ENCODE peak calls at places on chromosomes 4 and X, in seven cellular contexts. One of them, this sample, is unnamed.
A peak's percentile ranks its signal among the peaks of the same experiment; 100 is the strongest.

GRCh38 chrX:116289592-116289991 is 119.0 kb downstream of the AGTR2 start:
- DNase-seq in mesenchymal stem cell: no peak
- DNase-seq in CD4-positive, CD25-positive, alpha-beta regulatory T cell: no peak
- DNase-seq in astrocyte: no peak
- DNase-seq in cardiac muscle cell: no peak
- DNase-seq in aorta: no peak
- DNase-seq in HCT116: no peak
- DNase-seq in this sample: no peak

GRCh38 chr4:99395595-99396364 is 39.4 kb downstream of the ADH7 start:
- DNase-seq in mesenchymal stem cell: peak; percentile 2
- DNase-seq in aorta: no peak
- DNase-seq in CD4-positive, CD25-positive, alpha-beta regulatory T cell: no peak
- DNase-seq in cardiac muscle cell: no peak
- DNase-seq in HCT116: no peak
- DNase-seq in astrocyte: peak; percentile 87
- DNase-seq in this sample: no peak

GRCh38 chrX:38664285-38664684 is 102.9 kb downstream of the TSPAN7 start:
- DNase-seq in aorta: no peak
- DNase-seq in cardiac muscle cell: peak; percentile 64
- DNase-seq in CD4-positive, CD25-positive, alpha-beta regulatory T cell: no peak
- DNase-seq in HCT116: peak; percentile 26
- DNase-seq in astrocyte: peak; percentile 21
- DNase-seq in mesenchymal stem cell: peak; percentile 48
- DNase-seq in this sample: no peak

GRCh38 chr4:78599147-78599546 is 47.6 kb downstream of the ANXA3 start:
- DNase-seq in cardiac muscle cell: no peak
- DNase-seq in HCT116: no peak
- DNase-seq in aorta: no peak
- DNase-seq in astrocyte: no peak
- DNase-seq in CD4-positive, CD25-positive, alpha-beta regulatory T cell: no peak
- DNase-seq in mesenchymal stem cell: no peak
- DNase-seq in this sample: no peak

GRCh38 chr4:184250795-184251679 is 33.4 kb upstream of the ENPP6 start:
- DNase-seq in HCT116: peak; percentile 34
- DNase-seq in cardiac muscle cell: peak; percentile 71
- DNase-seq in mesenchymal stem cell: peak; percentile 65
- DNase-seq in astrocyte: peak; percentile 6
- DNase-seq in aorta: no peak
- DNase-seq in CD4-positive, CD25-positive, alpha-beta regulatory T cell: peak; percentile 61
- DNase-seq in this sample: no peak

GRCh38 chrX:107324493-107325310 is 118.3 kb downstream of the DNAAF6 start:
- DNase-seq in CD4-positive, CD25-positive, alpha-beta regulatory T cell: no peak
- DNase-seq in aorta: peak; percentile 49
- DNase-seq in astrocyte: peak; percentile 12
- DNase-seq in HCT116: no peak
- DNase-seq in mesenchymal stem cell: peak; percentile 24
- DNase-seq in cardiac muscle cell: peak; percentile 96
- DNase-seq in this sample: peak; percentile 21

GRCh38 chr4:72568959-72569718 is at the start of gene ADAMTS3:
- DNase-seq in aorta: peak; percentile 80
- DNase-seq in astrocyte: peak; percentile 65
- DNase-seq in HCT116: no peak
- DNase-seq in CD4-positive, CD25-positive, alpha-beta regulatory T cell: peak; percentile 0
- DNase-seq in cardiac muscle cell: peak; percentile 93
- DNase-seq in mesenchymal stem cell: peak; percentile 77
- DNase-seq in this sample: peak; percentile 67

GRCh38 chr4:190020790-190021717 is 6.0 kb downstream of the FRG2 start:
- DNase-seq in cardiac muscle cell: peak; percentile 39
- DNase-seq in astrocyte: peak; percentile 7
- DNase-seq in mesenchymal stem cell: no peak
- DNase-seq in aorta: peak; percentile 43
- DNase-seq in HCT116: no peak
- DNase-seq in CD4-positive, CD25-positive, alpha-beta regulatory T cell: peak; percentile 15
- DNase-seq in this sample: peak; percentile 73

GRCh38 chr4:19655666-19656065 is 596.0 kb upstream of the SLIT2 start:
- DNase-seq in cardiac muscle cell: peak; percentile 62
- DNase-seq in HCT116: no peak
- DNase-seq in astrocyte: no peak
- DNase-seq in CD4-positive, CD25-positive, alpha-beta regulatory T cell: no peak
- DNase-seq in mesenchymal stem cell: no peak
- DNase-seq in aorta: no peak
- DNase-seq in this sample: no peak

GRCh38 chr4:147578057-147578476 is 39.1 kb upstream of the TMEM184C start:
- DNase-seq in HCT116: peak; percentile 55
- DNase-seq in aorta: peak; percentile 71
- DNase-seq in astrocyte: peak; percentile 96
- DNase-seq in CD4-positive, CD25-positive, alpha-beta regulatory T cell: no peak
- DNase-seq in mesenchymal stem cell: peak; percentile 89
- DNase-seq in cardiac muscle cell: no peak
- DNase-seq in this sample: no peak

GRCh38 chr4:93384897-93385296 is 443.7 kb upstream of the ATOH1 start:
- DNase-seq in cardiac muscle cell: no peak
- DNase-seq in HCT116: no peak
- DNase-seq in CD4-positive, CD25-positive, alpha-beta regulatory T cell: no peak
- DNase-seq in astrocyte: peak; percentile 44
- DNase-seq in aorta: no peak
- DNase-seq in mesenchymal stem cell: peak; percentile 36
- DNase-seq in this sample: no peak

GRCh38 chr4:145213245-145213644 is 32.9 kb upstream of the OTUD4 start:
- DNase-seq in aorta: no peak
- DNase-seq in HCT116: no peak
- DNase-seq in CD4-positive, CD25-positive, alpha-beta regulatory T cell: no peak
- DNase-seq in astrocyte: no peak
- DNase-seq in mesenchymal stem cell: no peak
- DNase-seq in cardiac muscle cell: no peak
- DNase-seq in this sample: no peak

GRCh38 chr4:122224348-122224747 is 72.2 kb downstream of the BLTP1 start:
- DNase-seq in mesenchymal stem cell: peak; percentile 14
- DNase-seq in CD4-positive, CD25-positive, alpha-beta regulatory T cell: no peak
- DNase-seq in astrocyte: no peak
- DNase-seq in HCT116: no peak
- DNase-seq in cardiac muscle cell: peak; percentile 40
- DNase-seq in aorta: no peak
- DNase-seq in this sample: no peak

GRCh38 chrX:111101580-111101979 is 5.6 kb downstream of the PAK3 start:
- DNase-seq in astrocyte: no peak
- DNase-seq in HCT116: no peak
- DNase-seq in cardiac muscle cell: no peak
- DNase-seq in aorta: no peak
- DNase-seq in mesenchymal stem cell: no peak
- DNase-seq in CD4-positive, CD25-positive, alpha-beta regulatory T cell: no peak
- DNase-seq in this sample: no peak

GRCh38 chr4:112813790-112814189 is 176.8 kb downstream of the LARP7 start:
- DNase-seq in HCT116: no peak
- DNase-seq in cardiac muscle cell: no peak
- DNase-seq in astrocyte: peak; percentile 41
- DNase-seq in aorta: no peak
- DNase-seq in mesenchymal stem cell: peak; percentile 75
- DNase-seq in CD4-positive, CD25-positive, alpha-beta regulatory T cell: no peak
- DNase-seq in this sample: no peak

GRCh38 chrX:2360731-2361130 is 140.0 kb downstream of the DHRSX start:
- DNase-seq in cardiac muscle cell: no peak
- DNase-seq in aorta: no peak
- DNase-seq in CD4-positive, CD25-positive, alpha-beta regulatory T cell: no peak
- DNase-seq in astrocyte: peak; percentile 30
- DNase-seq in mesenchymal stem cell: no peak
- DNase-seq in HCT116: no peak
- DNase-seq in this sample: no peak

GRCh38 chrX:275967-276587 is 5.1 kb upstream of the PLCXD1 start:
- DNase-seq in aorta: peak; percentile 84
- DNase-seq in astrocyte: peak; percentile 22
- DNase-seq in mesenchymal stem cell: peak; percentile 70
- DNase-seq in cardiac muscle cell: peak; percentile 73
- DNase-seq in HCT116: peak; percentile 37
- DNase-seq in CD4-positive, CD25-positive, alpha-beta regulatory T cell: peak; percentile 31
- DNase-seq in this sample: peak; percentile 93

GRCh38 chr4:10982305-10982704 is 297.7 kb upstream of the CLNK start:
- DNase-seq in aorta: no peak
- DNase-seq in CD4-positive, CD25-positive, alpha-beta regulatory T cell: no peak
- DNase-seq in astrocyte: no peak
- DNase-seq in mesenchymal stem cell: no peak
- DNase-seq in cardiac muscle cell: no peak
- DNase-seq in HCT116: no peak
- DNase-seq in this sample: no peak

GRCh38 chr4:87012265-87012953 is 77.6 kb downstream of the AFF1 start:
- DNase-seq in astrocyte: no peak
- DNase-seq in CD4-positive, CD25-positive, alpha-beta regulatory T cell: no peak
- DNase-seq in mesenchymal stem cell: no peak
- DNase-seq in aorta: no peak
- DNase-seq in cardiac muscle cell: no peak
- DNase-seq in HCT116: no peak
- DNase-seq in this sample: no peak

GRCh38 chr4:57073559-57073958 is 36.6 kb downstream of the IGFBP7 start:
- DNase-seq in mesenchymal stem cell: no peak
- DNase-seq in astrocyte: no peak
- DNase-seq in aorta: no peak
- DNase-seq in cardiac muscle cell: no peak
- DNase-seq in CD4-positive, CD25-positive, alpha-beta regulatory T cell: no peak
- DNase-seq in HCT116: no peak
- DNase-seq in this sample: no peak

GRCh38 chr4:13989496-13989895 is 362.0 kb upstream of the BOD1L1 start:
- DNase-seq in mesenchymal stem cell: no peak
- DNase-seq in aorta: peak; percentile 48
- DNase-seq in astrocyte: peak; percentile 45
- DNase-seq in CD4-positive, CD25-positive, alpha-beta regulatory T cell: no peak
- DNase-seq in cardiac muscle cell: no peak
- DNase-seq in HCT116: no peak
- DNase-seq in this sample: no peak

GRCh38 chrX:363621-364375 is 22.9 kb downstream of the PPP2R3B start:
- DNase-seq in CD4-positive, CD25-positive, alpha-beta regulatory T cell: no peak
- DNase-seq in aorta: no peak
- DNase-seq in HCT116: no peak
- DNase-seq in mesenchymal stem cell: no peak
- DNase-seq in cardiac muscle cell: no peak
- DNase-seq in astrocyte: no peak
- DNase-seq in this sample: peak; percentile 40

GRCh38 chr4:150130953-150131352 is 52.7 kb downstream of the DCLK2 start:
- DNase-seq in aorta: peak; percentile 68
- DNase-seq in cardiac muscle cell: no peak
- DNase-seq in mesenchymal stem cell: no peak
- DNase-seq in CD4-positive, CD25-positive, alpha-beta regulatory T cell: no peak
- DNase-seq in HCT116: no peak
- DNase-seq in astrocyte: peak; percentile 85
- DNase-seq in this sample: no peak

GRCh38 chr4:126738926-126739325 is 893.8 kb upstream of the INTU start:
- DNase-seq in HCT116: no peak
- DNase-seq in astrocyte: peak; percentile 10
- DNase-seq in CD4-positive, CD25-positive, alpha-beta regulatory T cell: no peak
- DNase-seq in cardiac muscle cell: no peak
- DNase-seq in mesenchymal stem cell: no peak
- DNase-seq in aorta: no peak
- DNase-seq in this sample: no peak

GRCh38 chrX:80648023-80648422 is 161.7 kb downstream of the BRWD3 start:
- DNase-seq in CD4-positive, CD25-positive, alpha-beta regulatory T cell: no peak
- DNase-seq in aorta: no peak
- DNase-seq in cardiac muscle cell: peak; percentile 21
- DNase-seq in astrocyte: no peak
- DNase-seq in HCT116: no peak
- DNase-seq in mesenchymal stem cell: peak; percentile 0
- DNase-seq in this sample: no peak

GRCh38 chr4:56653461-56654237 is 27.4 kb downstream of the HOPX start:
- DNase-seq in CD4-positive, CD25-positive, alpha-beta regulatory T cell: no peak
- DNase-seq in HCT116: no peak
- DNase-seq in cardiac muscle cell: no peak
- DNase-seq in astrocyte: no peak
- DNase-seq in aorta: no peak
- DNase-seq in mesenchymal stem cell: no peak
- DNase-seq in this sample: no peak

GRCh38 chr4:187814737-187815465 is 180.7 kb upstream of the ZFP42 start:
- DNase-seq in astrocyte: peak; percentile 1
- DNase-seq in CD4-positive, CD25-positive, alpha-beta regulatory T cell: no peak
- DNase-seq in cardiac muscle cell: no peak
- DNase-seq in aorta: no peak
- DNase-seq in mesenchymal stem cell: no peak
- DNase-seq in HCT116: no peak
- DNase-seq in this sample: no peak
- H3K4me3 ChIP-seq in astrocyte: peak overlapping the region; percentile 44
- H3K4me3 ChIP-seq in CD4-positive, CD25-positive, alpha-beta regulatory T cell: peak overlapping the region; percentile 8
- H3K4me3 ChIP-seq in cardiac muscle cell: no peak overlapping the region
- H3K4me3 ChIP-seq in aorta: no peak overlapping the region
- H3K4me3 ChIP-seq in mesenchymal stem cell: no peak overlapping the region
- H3K4me3 ChIP-seq in HCT116: no peak overlapping the region
- H3K4me3 ChIP-seq in this sample: peak overlapping the region; percentile 30

DNA sequence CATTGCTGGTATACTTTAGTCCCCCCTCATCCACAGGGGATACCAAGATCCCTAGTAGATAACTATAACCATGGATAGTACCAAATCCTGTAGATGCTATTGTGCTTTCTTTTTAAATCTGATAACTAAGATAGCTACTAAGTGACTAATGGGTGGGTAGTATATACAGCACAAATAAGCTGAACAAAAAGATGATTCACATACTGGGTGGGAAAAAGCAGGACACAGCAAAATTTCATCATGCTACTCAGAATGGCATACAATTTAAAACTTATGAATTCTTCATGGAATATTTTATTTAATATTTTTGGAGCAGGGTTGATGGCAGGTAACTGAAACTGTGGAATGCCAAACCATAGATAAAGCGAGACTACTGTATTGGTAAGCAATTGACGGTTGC is 161.6 kb downstream of the IL15 start:
- DNase-seq in astrocyte: no peak
- DNase-seq in aorta: no peak
- DNase-seq in mesenchymal stem cell: no peak
- DNase-seq in HCT116: no peak
- DNase-seq in CD4-positive, CD25-positive, alpha-beta regulatory T cell: no peak
- DNase-seq in cardiac muscle cell: no peak
- DNase-seq in this sample: no peak
- H3K4me1 ChIP-seq in astrocyte: peaks cover 12% of the 10 kb centered on the region
- H3K4me1 ChIP-seq in aorta: no peaks in the 10 kb centered on the region
- H3K4me1 ChIP-seq in mesenchymal stem cell: no peaks in the 10 kb centered on the region
- H3K4me1 ChIP-seq in HCT116: no peaks in the 10 kb centered on the region
- H3K4me1 ChIP-seq in CD4-positive, CD25-positive, alpha-beta regulatory T cell: no peaks in the 10 kb centered on the region
- H3K4me1 ChIP-seq in cardiac muscle cell: no peaks in the 10 kb centered on the region
- H3K4me1 ChIP-seq in this sample: no peaks in the 10 kb centered on the region

GRCh38 chrX:36950495-36951253 is 57.5 kb upstream of the FAM47C start:
- DNase-seq in aorta: no peak
- DNase-seq in HCT116: no peak
- DNase-seq in mesenchymal stem cell: no peak
- DNase-seq in astrocyte: no peak
- DNase-seq in cardiac muscle cell: no peak
- DNase-seq in CD4-positive, CD25-positive, alpha-beta regulatory T cell: no peak
- DNase-seq in this sample: no peak
- H3K4me3 ChIP-seq in aorta: no peak overlapping the region
- H3K4me3 ChIP-seq in HCT116: no peak overlapping the region
- H3K4me3 ChIP-seq in mesenchymal stem cell: no peak overlapping the region
- H3K4me3 ChIP-seq in astrocyte: no peak overlapping the region
- H3K4me3 ChIP-seq in cardiac muscle cell: no peak overlapping the region
- H3K4me3 ChIP-seq in CD4-positive, CD25-positive, alpha-beta regulatory T cell: no peak overlapping the region
- H3K4me3 ChIP-seq in this sample: no peak overlapping the region

DNA sequence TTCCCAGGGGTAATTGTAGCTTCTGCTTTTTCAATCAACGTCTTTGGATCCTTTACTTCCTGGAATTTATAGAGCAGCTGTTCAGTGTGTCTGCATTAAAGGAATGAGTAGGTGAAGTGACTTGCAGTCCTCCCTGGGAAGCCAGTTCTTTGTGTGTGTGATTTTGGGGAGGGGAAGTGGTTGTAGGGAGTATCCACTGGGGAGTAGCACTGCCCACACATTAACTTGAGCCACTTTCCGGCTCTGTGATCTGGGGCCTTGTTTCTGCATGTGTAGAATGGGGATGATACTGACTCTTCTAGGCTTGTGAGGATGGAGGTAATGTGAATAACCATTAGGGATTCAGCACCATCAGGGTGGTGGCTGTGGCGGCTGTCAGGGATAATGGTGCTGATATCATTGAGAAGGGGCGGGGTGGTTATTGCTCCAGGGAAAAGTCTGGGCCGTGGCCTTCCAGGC is 54.7 kb downstream of the TMEM131L start:
- DNase-seq in HCT116: no peak
- DNase-seq in aorta: no peak
- DNase-seq in cardiac muscle cell: no peak
- DNase-seq in astrocyte: no peak
- DNase-seq in CD4-positive, CD25-positive, alpha-beta regulatory T cell: no peak
- DNase-seq in mesenchymal stem cell: no peak
- DNase-seq in this sample: no peak
- H3K4me1 ChIP-seq in HCT116: peaks cover 5% of the 10 kb centered on the region
- H3K4me1 ChIP-seq in aorta: peaks cover 19% of the 10 kb centered on the region
- H3K4me1 ChIP-seq in cardiac muscle cell: no peaks in the 10 kb centered on the region
- H3K4me1 ChIP-seq in astrocyte: no peaks in the 10 kb centered on the region
- H3K4me1 ChIP-seq in CD4-positive, CD25-positive, alpha-beta regulatory T cell: peaks cover 88% of the 10 kb centered on the region
- H3K4me1 ChIP-seq in mesenchymal stem cell: peaks cover 2% of the 10 kb centered on the region
- H3K4me1 ChIP-seq in this sample: peaks cover 33% of the 10 kb centered on the region